ENCODE peak calls at places on chromosome 17, in four cellular contexts. E is iPS-NIHi11, B is GM13977, Y is A172. U is an unnamed sample.
A peak's percentile ranks its signal among the peaks of the same experiment; 100 is the strongest.

GRCh38 chr17:77734371-77735050 is 224.0 kb upstream of the TNRC6C start:
- DNase-seq in B (no peak), Y (peak; percentile 52), E (peak; percentile 70), U (peak; percentile 59)

GRCh38 chr17:61221181-61221580 is 178.5 kb upstream of the TBX2 start:
- DNase-seq in B (no peak), Y (no peak), E (no peak), U (no peak)

GRCh38 chr17:83189673-83190385 is 110.4 kb downstream of the METRNL start:
- DNase-seq in E (no peak), Y (no peak), B (no peak), U (no peak)

GRCh38 chr17:83144421-83145357 is 65.3 kb downstream of the METRNL start:
- DNase-seq in Y (no peak), E (no peak), B (no peak), U (no peak)

GRCh38 chr17:64547354-64547753 is 40.6 kb downstream of the CEP95 start:
- DNase-seq in B (no peak), Y (no peak), E (peak; percentile 41), U (no peak)

GRCh38 chr17:77286641-77287431 is 146.1 kb downstream of the SEC14L1 start:
- DNase-seq in B (no peak), Y (peak; percentile 99), E (no peak), U (peak; percentile 98)

GRCh38 chr17:81371910-81372760 is 23.1 kb upstream of the BAHCC1 start:
- DNase-seq in B (no peak), Y (peak; percentile 46), E (peak; percentile 72), U (peak; percentile 33)

GRCh38 chr17:33452797-33453196 is 159.7 kb upstream of the ASIC2 start:
- DNase-seq in Y (no peak), E (peak; percentile 31), B (no peak), U (peak; percentile 40)

GRCh38 chr17:79074650-79075432 is at the start of gene ENGASE:
- DNase-seq in E (peak; percentile 100), Y (peak; percentile 78), B (peak; percentile 99), U (peak; percentile 88)

GRCh38 chr17:64500923-64501765 is 4.3 kb upstream of the POLG2 start:
- DNase-seq in E (no peak), Y (no peak), B (no peak), U (no peak)

GRCh38 chr17:67845374-67845773 is 20.1 kb downstream of the BPTF start:
- DNase-seq in Y (no peak), B (no peak), E (no peak), U (no peak)

GRCh38 chr17:38660097-38661026 is 14.4 kb downstream of the EPOP start:
- DNase-seq in E (no peak), B (no peak), Y (no peak), U (no peak)

GRCh38 chr17:59329558-59330313 is 1.7 kb upstream of the YPEL2 start:
- DNase-seq in Y (peak; percentile 64), E (peak; percentile 68), B (peak; percentile 71), U (peak; percentile 43)

GRCh38 chr17:42804918-42805367 is 6.3 kb downstream of the CNTD1 start:
- DNase-seq in E (no peak), Y (no peak), B (no peak), U (no peak)

GRCh38 chr17:47692895-47693666 is 880 bp upstream of the TBKBP1 start:
- DNase-seq in B (peak; percentile 39), E (no peak), Y (no peak), U (no peak)

GRCh38 chr17:65749479-65749878 is 188.0 kb upstream of the AXIN2 start:
- DNase-seq in Y (peak; percentile 53), B (no peak), E (no peak), U (peak; percentile 60)

GRCh38 chr17:77720946-77721822 is 237.3 kb upstream of the TNRC6C start:
- DNase-seq in E (no peak), B (no peak), Y (no peak), U (no peak)

GRCh38 chr17:50276588-50277356 is 2.5 kb downstream of the TMEM92 start:
- DNase-seq in B (no peak), Y (no peak), E (no peak), U (no peak)

GRCh38 chr17:8122923-8123694 is 797 bp downstream of the HES7 start:
- DNase-seq in B (peak; percentile 64), E (no peak), Y (peak; percentile 16), U (no peak)